ENCODE peak calls at places on chromosomes 11 and 22, in nine cellular contexts. H is AG04450, Q is OCI-LY7, G is neural progenitor cell, Z is mucosa of descending colon, L is mammary epithelial cell, A is lower leg skin, R is tibial artery, F is IMR-90. Y is an unnamed sample.

GRCh38 chr11:117837791-117838190 is 13.2 kb upstream of the FXYD2 start:
- DNase-seq in H (no peak), Q (no peak), G (no peak), Z (peak), L (no peak), A (peak), R (no peak), F (no peak), Y (no peak)

GRCh38 chr11:72223615-72224586 is 666 bp upstream of the INPPL1 start:
- DNase-seq in H (no peak), Q (peak), G (peak), Z (peak), L (no peak), A (peak), R (peak), F (peak), Y (peak)

GRCh38 chr11:101848262-101848661 is 66.5 kb upstream of the CEP126 start:
- DNase-seq in H (no peak), Q (peak), G (peak), Z (no peak), L (no peak), A (no peak), R (no peak), F (peak), Y (no peak)

GRCh38 chr11:76756341-76756771 is 26.8 kb upstream of the TSKU start:
- DNase-seq in H (no peak), Q (no peak), G (no peak), Z (no peak), L (no peak), A (no peak), R (no peak), F (no peak), Y (no peak)

GRCh38 chr11:8375932-8376331 is 112.3 kb upstream of the LMO1 start:
- DNase-seq in H (no peak), Q (no peak), G (peak), Z (no peak), L (no peak), A (no peak), R (no peak), F (no peak), Y (no peak)

GRCh38 chr22:36541831-36542391 is 12.9 kb upstream of the EIF3D start:
- DNase-seq in H (peak), Q (no peak), G (no peak), Z (no peak), L (peak), A (no peak), R (no peak), F (peak), Y (peak)

GRCh38 chr11:9752091-9752490 is 88.2 kb downstream of the SWAP70 start:
- DNase-seq in H (no peak), Q (no peak), G (no peak), Z (no peak), L (no peak), A (no peak), R (no peak), F (peak), Y (no peak)

GRCh38 chr11:13183094-13183825 is 94.3 kb upstream of the BMAL1 start:
- DNase-seq in H (no peak), Q (no peak), G (peak), Z (no peak), L (peak), A (no peak), R (no peak), F (peak), Y (no peak)

GRCh38 chr11:72278911-72279310 is 34.9 kb upstream of the PHOX2A start:
- DNase-seq in H (no peak), Q (no peak), G (no peak), Z (no peak), L (peak), A (no peak), R (no peak), F (peak), Y (no peak)

GRCh38 chr22:18970180-18970947 is 34.3 kb upstream of the PRODH start:
- DNase-seq in H (no peak), Q (no peak), G (peak), Z (no peak), L (peak), A (no peak), R (no peak), F (no peak), Y (no peak)

GRCh38 chr11:105202844-105203548 is 63.4 kb upstream of the CARD18 start:
- DNase-seq in H (no peak), Q (no peak), G (no peak), Z (no peak), L (no peak), A (no peak), R (no peak), F (no peak), Y (no peak)

GRCh38 chr11:58919980-58920379 is 19.3 kb upstream of the GLYATL1 start:
- DNase-seq in H (no peak), Q (peak), G (no peak), Z (no peak), L (no peak), A (no peak), R (no peak), F (no peak), Y (no peak)

GRCh38 chr11:86248609-86249008 is 4.1 kb downstream of the EED start:
- DNase-seq in H (no peak), Q (no peak), G (no peak), Z (no peak), L (no peak), A (no peak), R (no peak), F (no peak), Y (no peak)

GRCh38 chr11:78045851-78046485 is 17.7 kb upstream of the THRSP start:
- DNase-seq in H (no peak), Q (peak), G (peak), Z (peak), L (peak), A (peak), R (peak), F (peak), Y (peak)

GRCh38 chr11:36264601-36265344 is 24.5 kb downstream of the COMMD9 start:
- DNase-seq in H (no peak), Q (no peak), G (no peak), Z (no peak), L (no peak), A (peak), R (no peak), F (no peak), Y (no peak)

GRCh38 chr22:40890881-40891280 is 29.0 kb upstream of the DNAJB7 start:
- DNase-seq in H (no peak), Q (no peak), G (no peak), Z (no peak), L (no peak), A (no peak), R (no peak), F (peak), Y (no peak)

GRCh38 chr22:36790648-36791047 is 14.7 kb upstream of the IFT27 start:
- DNase-seq in H (no peak), Q (no peak), G (no peak), Z (no peak), L (no peak), A (no peak), R (no peak), F (no peak), Y (no peak)

GRCh38 chr11:65215441-65216076 is 33.8 kb downstream of the CAPN1 start:
- DNase-seq in H (no peak), Q (no peak), G (no peak), Z (no peak), L (no peak), A (peak), R (no peak), F (no peak), Y (no peak)

GRCh38 chr22:40533712-40534378 is 102.7 kb downstream of the MRTFA start:
- DNase-seq in H (no peak), Q (peak), G (peak), Z (no peak), L (peak), A (no peak), R (no peak), F (peak), Y (no peak)

GRCh38 chr11:57458410-57459111 is 1.8 kb upstream of the RTN4RL2 start:
- DNase-seq in H (no peak), Q (peak), G (peak), Z (peak), L (no peak), A (peak), R (peak), F (peak), Y (peak)

DNA sequence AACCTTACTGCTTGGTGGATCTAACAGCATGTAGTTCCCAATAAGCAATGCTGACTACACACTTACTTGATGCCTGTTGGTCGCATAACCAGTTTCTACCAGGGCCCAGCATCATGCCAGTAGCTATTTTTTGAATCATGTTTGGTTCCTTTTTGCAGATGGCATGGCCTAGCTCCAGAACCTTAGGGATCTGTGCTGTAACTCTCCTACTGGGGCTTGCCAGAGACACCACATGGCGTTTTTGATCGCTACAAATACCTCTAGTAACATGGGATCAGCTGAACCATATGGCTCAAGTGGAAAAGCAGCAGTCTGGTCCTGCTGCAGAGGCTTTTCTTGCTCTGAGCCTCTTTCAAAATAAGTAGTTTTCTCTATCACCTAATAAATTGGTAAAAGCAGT is 654.6 kb upstream of the API5 start:
- DNase-seq in H (no peak), Q (no peak), G (no peak), Z (no peak), L (no peak), A (no peak), R (no peak), F (no peak), Y (no peak)
- TF ChIP-seq CTCF in H (no peak), Q (no peak), G (no peak), Z (no peak), L (no peak), A (no peak), R (no peak), F (no peak), Y (no peak)

GRCh38 chr11:125262825-125263218 is 98.3 kb downstream of the PKNOX2 start:
- DNase-seq in H (no peak), Q (no peak), G (peak), Z (no peak), L (no peak), A (no peak), R (no peak), F (peak), Y (no peak)

GRCh38 chr11:125263268-125263790 is 98.8 kb downstream of the PKNOX2 start:
- DNase-seq in H (peak), Q (no peak), G (peak), Z (peak), L (peak), A (no peak), R (peak), F (peak), Y (peak)

GRCh38 chr11:125262194-125262824 is 97.8 kb downstream of the PKNOX2 start:
- DNase-seq in H (no peak), Q (no peak), G (peak), Z (no peak), L (no peak), A (no peak), R (no peak), F (no peak), Y (no peak)

GRCh38 chr11:125261471-125262087 is 97.0 kb downstream of the PKNOX2 start:
- DNase-seq in H (no peak), Q (no peak), G (peak), Z (no peak), L (no peak), A (no peak), R (no peak), F (no peak), Y (no peak)

DNA sequence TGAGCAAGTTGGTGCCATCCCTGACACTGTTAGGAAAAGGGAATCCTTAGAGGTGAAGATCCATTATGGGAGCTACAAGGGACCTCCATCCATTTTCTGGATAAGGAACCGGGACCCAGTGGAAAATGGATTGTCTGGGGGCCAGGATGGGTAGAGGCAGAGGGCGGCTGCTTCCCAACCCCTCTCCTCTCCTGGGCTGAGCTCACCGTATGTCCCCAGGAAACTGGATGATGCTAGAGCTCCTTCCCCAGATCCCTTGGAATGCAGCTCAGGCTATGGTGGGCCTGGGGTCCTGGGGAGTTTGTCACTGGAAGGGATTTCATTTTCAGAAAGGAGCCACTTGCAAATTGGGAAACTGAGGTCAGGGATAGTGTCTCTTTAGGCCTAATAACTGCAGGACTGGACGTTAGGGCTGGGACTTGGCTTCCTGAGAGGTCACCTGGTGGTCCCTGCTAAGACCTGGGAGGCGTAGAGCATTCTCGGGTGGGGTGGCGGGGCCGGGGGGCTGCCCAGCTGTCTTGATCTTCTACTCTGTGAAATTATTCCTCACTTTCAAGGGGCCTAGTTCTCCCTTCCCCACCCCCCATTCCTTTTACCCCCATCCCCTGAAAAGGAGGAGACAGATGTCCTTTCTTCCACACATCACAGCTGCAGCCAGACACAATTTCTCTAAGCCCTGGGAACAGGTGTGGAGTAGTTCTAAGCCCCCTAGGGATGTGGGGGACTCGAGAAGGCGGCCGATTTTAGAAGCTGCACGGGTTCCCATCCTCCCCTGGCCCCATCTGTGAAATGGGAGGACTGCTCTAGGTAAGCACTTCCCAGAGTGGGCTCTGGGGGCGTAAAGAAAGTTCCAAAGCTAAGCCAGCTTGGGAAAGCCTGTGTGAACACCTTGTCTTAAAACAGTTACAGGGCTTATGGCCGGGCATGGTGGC is 99.8 kb downstream of the PKNOX2 start:
- DNase-seq in H (no peak), Q (no peak), G (peak), Z (no peak), L (no peak), A (no peak), R (no peak), F (no peak), Y (no peak)
- TF ChIP-seq CTCF in H (no peak), Q (no peak), G (no peak), Z (no peak), L (no peak), A (no peak), R (no peak), F (no peak), Y (no peak)

DNA sequence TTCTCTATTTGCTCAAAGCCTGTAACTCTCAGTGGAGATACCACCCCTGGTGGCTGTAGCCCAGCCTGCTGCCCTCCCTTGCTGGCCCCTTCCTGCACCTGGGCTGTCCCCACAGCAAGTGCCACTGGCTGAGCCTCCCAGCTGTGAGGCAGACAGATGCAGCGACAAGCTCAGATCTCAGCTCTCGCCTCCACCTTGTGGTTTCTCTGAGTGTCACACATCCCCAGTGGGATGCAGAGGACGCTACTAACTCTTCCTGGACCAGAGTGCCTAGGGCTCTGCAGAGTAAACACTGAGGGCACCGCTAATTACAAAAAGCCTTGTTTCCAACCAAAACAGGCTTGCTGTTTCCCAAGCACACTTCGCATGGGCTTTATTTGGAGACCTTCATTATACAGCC is 8.9 kb downstream of the YPEL1 start:
- DNase-seq in H (no peak), Q (peak), G (peak), Z (no peak), L (no peak), A (no peak), R (no peak), F (no peak), Y (no peak)
- TF ChIP-seq CTCF in H (no peak), Q (peak), G (peak), Z (no peak), L (no peak), A (no peak), R (no peak), F (no peak), Y (no peak)

DNA sequence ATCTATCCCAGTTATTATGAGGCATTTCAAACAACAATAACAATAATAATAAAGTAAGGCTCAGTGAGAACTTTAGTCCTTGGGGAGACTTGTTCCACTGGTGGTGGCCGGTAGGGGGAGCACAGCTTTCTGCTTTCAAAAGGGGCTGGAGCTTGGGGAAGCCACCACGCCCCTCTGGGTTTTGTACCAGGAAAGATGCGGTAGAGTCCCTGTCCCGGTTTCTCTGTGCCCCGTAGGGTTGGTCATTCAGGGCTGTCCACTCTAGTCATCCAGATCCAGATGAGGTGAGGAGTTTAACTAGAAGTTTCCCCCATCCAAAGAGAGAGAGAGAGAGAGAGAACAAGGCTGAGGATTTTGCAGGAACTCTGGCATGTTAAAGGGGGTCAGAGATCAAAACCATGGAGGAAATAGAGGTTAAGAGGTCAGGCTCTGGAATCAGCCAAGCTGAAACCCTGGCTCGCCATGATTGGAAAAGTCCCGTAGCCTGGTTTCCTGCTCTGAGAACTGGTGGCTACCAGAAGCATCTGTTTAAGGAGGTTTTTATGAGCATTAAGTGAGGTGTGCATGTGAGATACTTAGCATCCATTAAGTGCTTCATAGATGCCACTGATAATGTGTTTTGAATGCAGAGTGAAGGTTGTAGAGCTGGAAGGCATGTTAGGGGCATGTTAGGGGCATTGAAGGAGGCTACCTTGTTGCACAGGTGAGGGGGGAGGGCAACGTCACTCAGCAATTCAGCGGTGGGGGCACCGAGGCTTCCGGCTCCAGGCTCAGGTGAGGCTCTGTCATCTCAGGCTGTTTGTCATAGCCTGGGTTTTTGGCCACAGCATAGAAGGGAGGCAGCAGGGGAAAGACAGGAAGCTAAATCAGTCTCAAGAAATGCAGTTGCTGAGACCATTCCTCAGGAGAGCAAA is 298.7 kb downstream of the NTM start:
- DNase-seq in H (no peak), Q (peak), G (peak), Z (no peak), L (peak), A (no peak), R (no peak), F (peak), Y (peak)
- TF ChIP-seq CTCF in H (peak), Q (peak), G (peak), Z (peak), L (peak), A (no peak), R (peak), F (peak), Y (peak)

DNA sequence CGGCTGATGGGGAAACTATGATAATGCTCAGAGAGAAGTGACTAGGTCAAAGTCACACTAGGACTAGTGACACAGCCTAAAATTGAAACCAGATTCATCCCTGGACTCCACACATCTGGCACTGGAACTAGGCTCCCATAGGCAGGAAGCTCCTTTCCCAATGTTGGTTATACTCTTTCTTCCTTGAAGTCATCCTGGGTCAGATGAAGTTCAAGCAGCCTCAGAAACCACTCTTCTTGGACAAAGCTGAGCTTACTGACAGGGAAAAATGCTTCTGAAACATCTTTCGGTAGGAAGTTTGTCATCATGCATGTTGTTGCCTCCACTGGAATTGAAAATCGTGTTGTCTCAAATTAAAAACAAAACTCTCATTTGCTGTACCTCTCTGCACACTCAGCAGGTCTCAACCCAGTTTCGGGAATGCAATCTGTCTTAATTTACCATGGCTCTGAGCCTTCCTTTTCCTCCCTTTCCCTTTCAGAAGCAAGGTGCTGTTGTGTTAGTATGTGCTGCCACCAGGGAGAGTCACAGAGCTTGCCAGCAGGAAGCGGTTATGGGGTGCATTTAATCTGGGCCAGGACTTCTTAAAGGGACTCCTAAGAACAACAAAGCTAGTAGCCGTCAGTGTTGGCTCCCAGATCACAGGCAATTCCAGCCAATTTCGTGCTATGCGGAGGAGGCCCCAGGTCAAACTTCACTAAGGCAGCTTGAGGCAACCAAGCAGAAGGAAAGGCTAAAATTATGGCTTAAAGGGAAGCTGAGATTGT is 384.8 kb downstream of the TENM4 start:
- DNase-seq in H (no peak), Q (no peak), G (no peak), Z (no peak), L (no peak), A (no peak), R (no peak), F (peak), Y (no peak)
- TF ChIP-seq CTCF in H (no peak), Q (no peak), G (peak), Z (no peak), L (no peak), A (no peak), R (no peak), F (no peak), Y (no peak)